ENCODE peak calls at places on chromosome 11, in four cellular contexts. X, A, G and O are unnamed samples. For H3K4me1 and H3K27me3, the result is how much of the 10 kb centered on the place peaks cover.

GRCh38 chr11:116557261-116557660 is 215.5 kb downstream of the BUD13 start:
- DNase-seq in G (no peak), X (no peak), A (no peak), O (no peak)

GRCh38 chr11:117192401-117192875 is 6.7 kb upstream of the TAGLN start:
- DNase-seq in X (no peak), G (no peak), A (no peak), O (no peak)

GRCh38 chr11:14374922-14375630 is 16.1 kb upstream of the RRAS2 start:
- DNase-seq in A (no peak), G (no peak), X (peak), O (no peak)

GRCh38 chr11:44829838-44830237 is 103.1 kb downstream of the TSPAN18 start:
- DNase-seq in X (no peak), G (no peak), A (no peak), O (no peak)

GRCh38 chr11:3169235-3169951 is 4.3 kb upstream of the OSBPL5 start:
- DNase-seq in G (peak), X (peak), A (no peak), O (no peak)

GRCh38 chr11:74691755-74692154 is 39.5 kb downstream of the CHRDL2 start:
- DNase-seq in X (no peak), G (no peak), A (no peak), O (no peak)

GRCh38 chr11:66211100-66211499 is 57.3 kb upstream of the RAB1B start:
- DNase-seq in G (peak), A (no peak), X (no peak), O (no peak)

GRCh38 chr11:64334764-64335741 is 5.0 kb upstream of the CCDC88B start:
- DNase-seq in G (peak), A (no peak), X (peak), O (peak)

GRCh38 chr11:45168366-45169130 is 22.1 kb downstream of the PRDM11 start:
- DNase-seq in A (no peak), X (peak), G (no peak), O (no peak)

GRCh38 chr11:35160902-35161585 is 22.1 kb downstream of the CD44 start:
- DNase-seq in A (no peak), G (no peak), X (no peak), O (no peak)
- H3K4me1 ChIP-seq in A (half or more), G (half or more), X (under half), O (under half)

DNA sequence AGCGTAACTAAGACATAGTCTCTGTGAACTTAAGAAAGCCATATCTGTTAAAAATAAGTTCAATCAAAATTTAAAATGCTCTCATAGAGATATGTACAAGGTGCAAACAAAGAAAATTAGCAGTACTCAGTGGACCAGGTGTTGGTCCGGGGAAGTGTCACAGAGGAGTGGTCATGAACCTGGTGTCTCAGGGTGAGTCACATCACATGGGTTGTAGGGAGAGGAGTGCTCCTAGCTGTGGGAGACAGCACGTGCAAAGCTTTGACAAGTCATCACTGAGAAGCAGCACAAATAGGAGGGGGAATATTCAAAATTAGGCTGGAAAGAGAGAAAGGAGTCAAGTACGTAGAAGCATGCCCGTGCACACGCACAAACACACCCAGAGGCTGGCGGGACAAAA is 438.1 kb downstream of the NTM start:
- DNase-seq in G (no peak), X (no peak), A (no peak), O (no peak)
- H3K27me3 ChIP-seq in G (under half), X (under half), A (under half), O (under half)

DNA sequence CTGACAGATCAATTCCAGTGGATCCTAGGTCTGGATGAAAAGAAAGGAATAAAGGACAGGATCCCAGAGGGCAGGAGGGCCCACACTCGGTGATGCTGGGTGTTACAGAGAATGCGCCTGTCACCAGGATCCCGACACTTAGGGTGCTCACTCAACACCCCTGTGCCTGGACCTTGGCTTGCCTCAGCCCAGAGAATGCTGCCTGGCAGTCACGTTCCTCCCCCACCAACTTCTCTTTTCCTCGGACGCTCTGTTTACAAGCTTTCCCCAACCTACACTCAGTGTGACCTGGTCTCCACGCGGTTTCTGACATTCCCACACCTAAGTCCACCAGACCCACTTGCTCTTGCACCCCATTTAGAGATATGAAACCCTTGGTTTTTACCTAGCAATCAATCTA is 38.0 kb upstream of the ETS1 start:
- DNase-seq in G (no peak), A (no peak), X (no peak), O (no peak)
- H3K4me1 ChIP-seq in G (under half), A (under half), X (under half), O (under half)

DNA sequence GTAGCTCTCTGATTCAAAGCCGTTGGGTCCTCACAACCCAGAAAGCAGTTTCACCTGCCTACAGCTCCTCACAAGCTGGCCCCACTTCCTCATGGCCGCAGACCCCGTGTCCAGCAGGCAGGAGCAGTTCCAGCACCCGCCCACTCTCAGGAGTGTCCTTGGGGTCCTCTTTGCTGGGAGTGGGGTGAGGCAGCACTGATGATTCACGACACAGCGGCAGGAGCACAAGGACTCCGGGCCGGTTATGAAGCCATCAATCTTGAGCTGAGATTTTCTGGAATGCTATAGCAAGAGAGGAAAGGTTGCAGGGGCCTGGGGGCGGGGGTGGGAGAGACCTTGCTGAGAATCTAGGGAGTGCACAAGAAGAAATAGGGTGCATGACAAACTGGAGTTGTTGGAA is 311.2 kb downstream of the NXPE2 start:
- DNase-seq in A (no peak), X (no peak), G (no peak), O (no peak)
- H3K27me3 ChIP-seq in A (under half), X (under half), G (under half), O (under half)